ENCODE peak calls at places on chromosomes 13 and 19, in four cellular contexts. One of them, this sample, is unnamed.

GRCh38 chr13:30791354-30791921 is 56.1 kb downstream of the ALOX5AP start:
- DNase-seq in uterus: peak; percentile 42
- DNase-seq in stomach: no peak
- DNase-seq in left ventricle myocardium inferior: peak; percentile 78
- DNase-seq in this sample: no peak

GRCh38 chr13:42892760-42893159 is 99.3 kb downstream of the EPSTI1 start:
- DNase-seq in uterus: no peak
- DNase-seq in stomach: no peak
- DNase-seq in left ventricle myocardium inferior: no peak
- DNase-seq in this sample: no peak

GRCh38 chr19:52227980-52228379 is 38.1 kb downstream of the PPP2R1A start:
- DNase-seq in uterus: no peak
- DNase-seq in stomach: no peak
- DNase-seq in left ventricle myocardium inferior: no peak
- DNase-seq in this sample: no peak

GRCh38 chr19:4866595-4867424 is 657 bp downstream of the PLIN3 start:
- DNase-seq in uterus: peak; percentile 57
- DNase-seq in stomach: peak; percentile 68
- DNase-seq in left ventricle myocardium inferior: peak; percentile 57
- DNase-seq in this sample: peak; percentile 69

GRCh38 chr19:9945319-9945966 is 9.1 kb upstream of the OLFM2 start:
- DNase-seq in uterus: peak; percentile 97
- DNase-seq in stomach: peak; percentile 41
- DNase-seq in left ventricle myocardium inferior: peak; percentile 90
- DNase-seq in this sample: peak; percentile 90

GRCh38 chr19:29675120-29675649 is 9.9 kb downstream of the PLEKHF1 start:
- DNase-seq in uterus: no peak
- DNase-seq in stomach: no peak
- DNase-seq in left ventricle myocardium inferior: no peak
- DNase-seq in this sample: no peak

GRCh38 chr13:75541287-75541686 is 3.6 kb upstream of the COMMD6 start:
- DNase-seq in uterus: no peak
- DNase-seq in stomach: no peak
- DNase-seq in left ventricle myocardium inferior: no peak
- DNase-seq in this sample: no peak

GRCh38 chr13:102236830-102237621 is 164.8 kb downstream of the FGF14 start:
- DNase-seq in uterus: no peak
- DNase-seq in stomach: no peak
- DNase-seq in left ventricle myocardium inferior: no peak
- DNase-seq in this sample: no peak

GRCh38 chr13:20090349-20090748 is 70.5 kb downstream of the GJA3 start:
- DNase-seq in uterus: no peak
- DNase-seq in stomach: no peak
- DNase-seq in left ventricle myocardium inferior: no peak
- DNase-seq in this sample: no peak

GRCh38 chr13:32783067-32783466 is 196.8 kb downstream of the PDS5B start:
- DNase-seq in uterus: no peak
- DNase-seq in stomach: no peak
- DNase-seq in left ventricle myocardium inferior: no peak
- DNase-seq in this sample: no peak

DNA sequence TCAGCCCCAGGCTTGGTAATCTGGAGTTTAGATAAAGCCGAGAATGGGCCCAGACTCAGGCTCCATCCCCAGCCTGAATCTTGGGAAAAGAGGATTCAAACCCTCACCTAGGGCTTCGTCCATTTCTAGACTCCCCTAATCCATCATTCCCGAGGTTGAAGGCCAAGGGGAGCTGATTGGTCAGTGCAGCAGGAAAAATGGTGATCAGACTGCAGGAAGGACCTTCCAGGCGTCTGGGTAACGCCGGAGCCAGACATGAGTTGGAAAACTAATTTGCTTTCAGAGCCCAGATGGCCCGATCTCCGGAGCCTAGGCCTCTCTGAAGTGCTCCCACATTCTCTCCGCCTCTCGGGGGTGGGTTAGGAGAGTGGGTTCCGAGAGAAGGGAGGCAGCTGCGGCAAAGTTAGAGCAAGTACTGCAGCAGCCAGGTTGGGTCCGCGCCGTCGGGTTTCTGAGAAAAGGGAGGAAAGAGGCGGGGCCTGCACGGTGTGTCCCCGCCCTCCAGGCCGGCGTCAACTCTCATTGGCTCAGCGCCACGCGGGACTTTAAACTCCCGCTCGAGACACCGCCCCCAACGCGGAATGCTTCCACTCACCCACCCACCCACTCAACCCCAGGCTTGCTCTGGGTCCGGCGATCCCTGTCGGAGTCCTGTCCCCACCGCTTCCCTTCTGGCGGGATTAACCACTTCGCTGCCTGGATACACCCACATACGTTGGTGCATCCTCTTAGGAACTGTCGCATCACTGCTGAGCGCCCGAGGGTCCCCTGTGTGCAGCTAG is 788 bp upstream of the RTBDN start:
- DNase-seq in uterus: no peak
- DNase-seq in stomach: peak; percentile 40
- DNase-seq in left ventricle myocardium inferior: no peak
- DNase-seq in this sample: no peak
- H3K4me3 ChIP-seq in uterus: no peak overlapping the region
- H3K4me3 ChIP-seq in stomach: no peak overlapping the region
- H3K4me3 ChIP-seq in left ventricle myocardium inferior: no peak overlapping the region
- H3K4me3 ChIP-seq in this sample: no peak overlapping the region

GRCh38 chr13:51679616-51680015 is 95.4 kb downstream of the WDFY2 start:
- DNase-seq in uterus: no peak
- DNase-seq in stomach: no peak
- DNase-seq in left ventricle myocardium inferior: no peak
- DNase-seq in this sample: no peak
- H3K4me1 ChIP-seq in uterus: no peaks in the 10 kb centered on the region
- H3K4me1 ChIP-seq in stomach: no peaks in the 10 kb centered on the region
- H3K4me1 ChIP-seq in left ventricle myocardium inferior: peaks cover 2% of the 10 kb centered on the region
- H3K4me1 ChIP-seq in this sample: no peaks in the 10 kb centered on the region

DNA sequence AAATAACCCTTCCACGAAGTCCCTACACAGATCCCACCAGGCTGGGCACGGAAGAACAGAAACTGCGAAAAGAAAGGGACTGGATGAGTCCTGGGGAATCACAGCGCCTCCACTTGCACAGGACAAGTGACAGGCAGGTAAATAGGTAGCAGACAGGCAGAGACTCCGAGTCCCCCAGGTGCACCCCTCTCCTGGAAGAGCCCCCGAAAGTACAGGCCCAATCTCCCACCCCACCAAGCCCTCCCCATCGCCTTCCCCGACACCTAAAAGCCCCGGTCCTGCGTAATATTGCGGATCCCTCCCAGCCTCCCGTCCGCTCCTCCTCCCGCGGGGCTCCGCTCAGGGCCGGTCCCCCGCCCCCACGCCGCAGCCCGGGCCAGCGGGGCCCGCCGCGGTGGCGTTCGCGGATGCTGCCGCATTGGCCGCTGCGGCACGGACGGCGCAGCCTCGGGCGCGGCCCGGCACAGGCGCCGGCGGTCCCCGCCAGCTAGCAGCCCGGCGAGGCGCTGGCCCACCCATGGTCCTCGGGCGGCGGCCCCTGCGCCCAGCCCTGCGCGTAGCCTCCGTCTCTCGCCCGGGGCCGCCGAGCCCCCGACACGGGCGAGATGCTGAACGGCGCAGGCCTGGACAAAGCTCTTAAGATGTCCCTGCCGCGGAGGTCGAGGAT is at the start of gene ATP8A2:
- DNase-seq in uterus: no peak
- DNase-seq in stomach: no peak
- DNase-seq in left ventricle myocardium inferior: no peak
- DNase-seq in this sample: no peak
- H3K4me3 ChIP-seq in uterus: no peak within 1 kb of the TSS
- H3K4me3 ChIP-seq in stomach: peak within 1 kb of the TSS; percentile 54
- H3K4me3 ChIP-seq in left ventricle myocardium inferior: peak within 1 kb of the TSS; percentile 56
- H3K4me3 ChIP-seq in this sample: peak within 1 kb of the TSS; percentile 39

DNA sequence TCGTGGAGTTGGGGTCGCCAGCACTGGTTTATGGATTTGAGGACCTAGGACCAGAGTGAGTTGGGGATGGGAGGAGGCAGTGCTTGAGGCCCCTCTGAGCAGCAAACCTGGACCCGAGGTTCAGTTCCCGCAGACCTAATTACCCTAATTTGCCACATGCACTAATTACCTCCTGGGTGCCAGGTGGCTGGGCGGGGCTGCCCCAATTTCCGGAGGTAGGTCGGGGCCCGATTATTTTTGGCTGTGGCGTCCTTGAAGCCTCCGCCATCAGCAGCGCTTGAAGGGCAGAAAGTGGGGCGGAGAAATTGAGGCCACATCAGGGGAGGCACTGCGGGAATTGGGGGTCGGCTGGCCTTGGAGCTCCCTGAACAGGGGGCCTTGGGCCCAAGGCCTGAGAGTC is 5.9 kb upstream of the HOMER3 start:
- DNase-seq in uterus: no peak
- DNase-seq in stomach: no peak
- DNase-seq in left ventricle myocardium inferior: no peak
- DNase-seq in this sample: no peak
- H3K4me1 ChIP-seq in uterus: no peaks in the 10 kb centered on the region
- H3K4me1 ChIP-seq in stomach: no peaks in the 10 kb centered on the region
- H3K4me1 ChIP-seq in left ventricle myocardium inferior: no peaks in the 10 kb centered on the region
- H3K4me1 ChIP-seq in this sample: no peaks in the 10 kb centered on the region

DNA sequence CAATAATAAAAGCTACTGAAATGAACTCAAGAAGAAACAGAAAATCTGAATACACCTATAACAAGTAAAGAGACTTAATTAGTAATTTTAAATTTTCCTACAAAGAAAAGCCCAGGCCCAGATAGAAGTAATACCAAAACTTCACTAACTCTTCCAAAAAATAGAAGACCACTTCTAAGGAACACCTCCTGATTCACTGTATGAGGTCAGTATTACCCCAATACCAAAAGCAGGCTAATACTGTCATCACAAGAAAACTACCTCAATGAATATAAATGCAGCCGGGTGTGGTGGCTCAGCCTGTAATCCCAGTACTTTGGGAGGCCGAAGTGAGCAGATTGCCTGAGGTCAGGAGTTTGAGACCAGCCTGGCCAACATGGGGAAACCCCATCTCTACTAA is 36.0 kb upstream of the ATP11A start:
- DNase-seq in uterus: no peak
- DNase-seq in stomach: no peak
- DNase-seq in left ventricle myocardium inferior: no peak
- DNase-seq in this sample: no peak
- H3K4me3 ChIP-seq in uterus: no peak overlapping the region
- H3K4me3 ChIP-seq in stomach: no peak overlapping the region
- H3K4me3 ChIP-seq in left ventricle myocardium inferior: no peak overlapping the region
- H3K4me3 ChIP-seq in this sample: no peak overlapping the region

DNA sequence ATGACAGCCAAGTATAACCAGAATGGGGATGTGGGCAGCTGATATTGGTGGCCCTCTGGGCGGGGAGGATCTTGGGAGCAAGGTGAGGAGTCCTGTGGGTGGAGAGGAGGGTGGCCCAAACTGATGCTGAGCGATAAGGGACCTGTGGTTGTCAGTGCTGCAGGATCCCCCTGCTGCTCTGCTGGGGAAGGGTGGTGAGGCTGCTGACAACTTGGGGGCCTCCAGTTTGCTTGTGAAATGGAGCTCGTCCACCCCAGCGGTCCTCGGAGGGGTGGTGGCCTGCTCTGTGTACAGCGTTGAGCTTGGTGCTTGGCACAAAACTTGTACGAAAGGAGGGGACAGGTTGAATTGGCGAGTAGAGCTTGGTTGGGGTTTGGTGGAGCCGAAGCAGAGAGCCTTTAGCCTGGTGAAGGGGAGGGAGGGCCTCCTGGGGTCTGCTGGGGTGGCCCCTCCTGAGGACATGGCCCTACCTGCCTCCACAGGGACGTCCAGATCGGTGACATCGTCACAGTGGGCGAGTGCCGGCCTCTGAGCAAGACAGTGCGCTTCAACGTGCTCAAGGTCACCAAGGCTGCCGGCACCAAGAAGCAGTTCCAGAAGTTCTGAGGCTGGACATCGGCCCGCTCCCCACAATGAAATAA is 2.9 kb downstream of the RPS11 start:
- DNase-seq in uterus: no peak
- DNase-seq in stomach: no peak
- DNase-seq in left ventricle myocardium inferior: no peak
- DNase-seq in this sample: no peak
- H3K4me1 ChIP-seq in uterus: peaks cover 14% of the 10 kb centered on the region
- H3K4me1 ChIP-seq in stomach: peaks cover 44% of the 10 kb centered on the region
- H3K4me1 ChIP-seq in left ventricle myocardium inferior: peaks cover 66% of the 10 kb centered on the region
- H3K4me1 ChIP-seq in this sample: peaks cover 41% of the 10 kb centered on the region

DNA sequence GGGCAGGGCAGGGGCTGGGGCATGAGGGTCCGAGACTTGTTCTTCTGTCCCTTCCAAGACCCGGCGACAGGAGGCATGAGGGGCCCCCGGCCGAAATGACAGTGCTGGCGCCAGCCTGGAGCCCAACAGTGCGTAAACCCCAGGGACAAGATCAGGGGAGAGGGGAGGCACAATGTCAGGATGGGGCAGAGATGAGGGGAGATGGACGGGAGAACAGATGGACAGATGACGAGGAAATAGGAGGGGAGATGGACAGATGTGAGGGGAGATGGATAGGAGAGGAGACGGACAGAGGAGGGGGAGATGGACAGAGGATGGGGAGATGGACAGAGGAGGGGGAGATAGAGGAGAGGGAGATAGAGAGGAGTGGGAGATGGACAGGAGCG is 523 bp downstream of the FLT3LG start:
- DNase-seq in uterus: no peak
- DNase-seq in stomach: no peak
- DNase-seq in left ventricle myocardium inferior: no peak
- DNase-seq in this sample: no peak
- H3K4me3 ChIP-seq in uterus: peak overlapping the region; percentile 76
- H3K4me3 ChIP-seq in stomach: peak overlapping the region; percentile 67
- H3K4me3 ChIP-seq in left ventricle myocardium inferior: peak overlapping the region; percentile 76
- H3K4me3 ChIP-seq in this sample: peak overlapping the region; percentile 76

GRCh38 chr19:3697671-3698385 is 2.4 kb downstream of the PIP5K1C start:
- DNase-seq in uterus: no peak
- DNase-seq in stomach: no peak
- DNase-seq in left ventricle myocardium inferior: no peak
- DNase-seq in this sample: no peak
- H3K4me1 ChIP-seq in uterus: peaks cover 10% of the 10 kb centered on the region
- H3K4me1 ChIP-seq in stomach: peaks cover 15% of the 10 kb centered on the region
- H3K4me1 ChIP-seq in left ventricle myocardium inferior: peaks cover 54% of the 10 kb centered on the region
- H3K4me1 ChIP-seq in this sample: peaks cover 35% of the 10 kb centered on the region

DNA sequence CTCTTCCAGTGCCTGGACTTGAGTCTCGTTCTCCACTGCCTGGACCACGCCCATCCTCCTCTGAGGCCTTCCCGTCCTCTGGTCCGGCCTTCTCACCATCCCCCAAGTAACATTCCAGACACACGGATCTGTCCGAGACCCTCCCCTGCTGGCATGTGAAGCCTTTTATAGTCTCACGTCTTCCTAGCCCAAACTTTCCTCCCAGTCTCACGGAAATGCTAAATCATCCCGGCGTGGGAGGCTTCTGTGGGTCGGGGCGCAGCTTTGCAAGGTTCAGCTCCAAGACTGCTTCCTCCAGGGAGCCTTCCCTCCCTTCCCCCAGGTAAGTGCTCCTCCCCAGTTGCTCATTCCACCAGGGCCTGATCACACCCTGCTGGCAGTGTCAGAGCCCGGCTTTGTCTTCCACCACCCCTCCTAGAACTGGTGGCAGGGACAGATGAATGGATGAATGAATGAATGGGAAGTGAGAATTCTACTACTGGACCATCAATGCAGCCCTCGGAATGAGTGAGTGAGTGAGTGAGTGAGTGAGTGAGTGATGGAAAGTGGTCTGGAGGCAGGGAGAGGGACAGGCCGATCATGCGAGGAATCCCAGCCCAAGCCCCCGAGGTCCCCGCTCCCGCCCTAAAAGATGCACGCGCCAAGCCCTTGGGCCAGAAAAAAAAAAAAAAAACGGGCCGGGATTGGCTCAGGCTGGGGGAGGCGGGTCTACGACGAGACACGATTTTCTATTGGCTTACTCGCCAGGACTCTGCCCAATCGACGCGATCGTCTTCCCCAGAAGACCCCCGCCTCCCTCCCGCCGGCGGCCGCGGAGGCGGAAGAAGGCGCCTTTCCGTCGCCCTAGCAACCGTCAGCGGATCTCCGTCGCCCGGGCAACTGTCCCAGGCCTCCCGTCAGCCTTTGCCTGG is 9.3 kb downstream of the EPHX3 start:
- DNase-seq in uterus: peak; percentile 93
- DNase-seq in stomach: peak; percentile 79
- DNase-seq in left ventricle myocardium inferior: peak; percentile 93
- DNase-seq in this sample: peak; percentile 91
- H3K4me3 ChIP-seq in uterus: peak overlapping the region; percentile 64
- H3K4me3 ChIP-seq in stomach: peak overlapping the region; percentile 57
- H3K4me3 ChIP-seq in left ventricle myocardium inferior: peak overlapping the region; percentile 82
- H3K4me3 ChIP-seq in this sample: peak overlapping the region; percentile 72